ENCODE peak calls at places on chromosomes 6 and 20, in seven cellular contexts. A, D, Y, Q, L, C and U are unnamed samples.

GRCh38 chr6:71619836-71620235 is 266.5 kb upstream of the RIMS1 start:
- DNase-seq in D (no peak), L (no peak), C (no peak), Q (no peak), Y (no peak), A (no peak), U (no peak)

GRCh38 chr6:42292002-42292735 is 74.5 kb upstream of the MRPS10 start:
- DNase-seq in A (no peak), C (no peak), Q (no peak), Y (peak), L (no peak), D (peak), U (no peak)

GRCh38 chr6:153485072-153485471 is 354.0 kb upstream of the RGS17 start:
- DNase-seq in Q (no peak), D (no peak), L (no peak), A (no peak), C (no peak), Y (no peak), U (no peak)

GRCh38 chr6:170087946-170088348 is 202.9 kb downstream of the DLL1 start:
- DNase-seq in Y (no peak), Q (peak), C (no peak), A (peak), L (no peak), D (no peak), U (no peak)

GRCh38 chr6:139926711-139927110 is 552.3 kb upstream of the CITED2 start:
- DNase-seq in D (no peak), L (no peak), Y (no peak), A (no peak), C (no peak), Q (no peak), U (no peak)

GRCh38 chr20:46648903-46649649 is 2.2 kb downstream of the SLC13A3 start:
- DNase-seq in C (no peak), A (no peak), L (no peak), Q (no peak), D (no peak), Y (no peak), U (no peak)

GRCh38 chr20:25252686-25253421 is 5.0 kb downstream of the PYGB start:
- DNase-seq in Q (no peak), D (no peak), C (no peak), L (peak), Y (no peak), A (no peak), U (no peak)

GRCh38 chr20:6920991-6921613 is 153.6 kb downstream of the BMP2 start:
- DNase-seq in A (no peak), Y (no peak), Q (no peak), D (no peak), L (no peak), C (no peak), U (no peak)

GRCh38 chr20:8661229-8662023 is 407.5 kb upstream of the PLCB4 start:
- DNase-seq in D (no peak), L (no peak), C (no peak), A (no peak), Y (no peak), Q (no peak), U (no peak)

GRCh38 chr6:48826318-48826595 is 636.8 kb downstream of the MMUT start:
- DNase-seq in Y (peak), L (no peak), C (no peak), A (no peak), D (no peak), Q (no peak), U (no peak)

GRCh38 chr6:129604321-129604720 is 105.7 kb downstream of the ARHGAP18 start:
- DNase-seq in L (no peak), D (no peak), Y (no peak), Q (no peak), A (no peak), C (no peak), U (no peak)

GRCh38 chr6:38508894-38509293 is 130.8 kb downstream of the BTBD9 start:
- DNase-seq in Q (no peak), C (no peak), L (no peak), A (no peak), Y (peak), D (no peak), U (no peak)

GRCh38 chr6:24931752-24932691 is 3.7 kb downstream of the RIPOR2 start:
- DNase-seq in A (no peak), Y (peak), D (no peak), Q (peak), L (no peak), C (no peak), U (no peak)

GRCh38 chr20:64062276-64062595 is 762 bp upstream of the TCEA2 start:
- DNase-seq in D (no peak), A (no peak), L (no peak), Q (no peak), C (no peak), Y (no peak), U (no peak)

GRCh38 chr6:6057442-6058053 is 50.8 kb upstream of the NRN1 start:
- DNase-seq in A (no peak), C (no peak), L (no peak), Q (peak), Y (peak), D (no peak), U (no peak)

GRCh38 chr6:3194535-3195376 is 32.7 kb downstream of the TUBB2B start:
- DNase-seq in Q (no peak), C (no peak), Y (no peak), D (no peak), L (no peak), A (no peak), U (no peak)

GRCh38 chr20:25286917-25287316 is 39.0 kb downstream of the PYGB start:
- DNase-seq in Y (no peak), C (no peak), Q (no peak), D (no peak), A (no peak), L (no peak), U (no peak)

GRCh38 chr6:73585566-73586415 is 65.0 kb upstream of the EEF1A1 start:
- DNase-seq in L (peak), Y (peak), Q (peak), D (peak), A (no peak), C (no peak), U (peak)

GRCh38 chr6:133532908-133533307 is 291.8 kb downstream of the EYA4 start:
- DNase-seq in C (no peak), A (no peak), D (no peak), Q (no peak), L (no peak), Y (no peak), U (no peak)

GRCh38 chr6:71224011-71224410 is 64.6 kb upstream of the OGFRL1 start:
- DNase-seq in A (no peak), C (no peak), Y (peak), Q (no peak), D (no peak), L (no peak), U (no peak)

GRCh38 chr6:131084982-131085381 is 21.9 kb upstream of the EPB41L2 start:
- DNase-seq in Y (no peak), A (no peak), L (no peak), D (no peak), Q (no peak), C (no peak), U (no peak)

GRCh38 chr6:156839591-156840001 is 62.4 kb downstream of the ARID1B start:
- DNase-seq in A (no peak), Q (no peak), D (peak), L (no peak), Y (no peak), C (no peak), U (no peak)

GRCh38 chr20:37714973-37715657 is 21.3 kb downstream of the CTNNBL1 start:
- DNase-seq in D (no peak), L (no peak), A (no peak), Y (no peak), C (no peak), Q (no peak), U (no peak)

GRCh38 chr6:170450946-170451761 is 102.0 kb downstream of the PSMB1 start:
- DNase-seq in D (no peak), A (no peak), Q (no peak), C (no peak), Y (no peak), L (no peak), U (no peak)

GRCh38 chr6:162526960-162527359 is 200.6 kb downstream of the PRKN start:
- DNase-seq in A (no peak), L (no peak), C (no peak), Q (no peak), Y (no peak), D (no peak), U (no peak)

GRCh38 chr20:830011-830521 is 3.4 kb upstream of the FAM110A start:
- DNase-seq in A (no peak), Q (no peak), D (no peak), Y (no peak), L (no peak), C (no peak), U (no peak)

GRCh38 chr6:35083507-35083906 is 57.6 kb downstream of the TCP11 start:
- DNase-seq in C (no peak), Y (no peak), Q (no peak), D (no peak), L (no peak), A (no peak), U (no peak)

GRCh38 chr6:4128072-4128471 is 7.3 kb downstream of the ECI2 start:
- DNase-seq in D (no peak), Q (no peak), L (no peak), A (no peak), C (no peak), Y (no peak), U (no peak)

GRCh38 chr20:1893721-1894470 is 1.3 kb upstream of the SIRPA start:
- DNase-seq in Q (no peak), Y (peak), D (no peak), C (peak), L (peak), A (no peak), U (no peak)

GRCh38 chr6:148422085-148422484 is 79.4 kb downstream of the SASH1 start:
- DNase-seq in L (no peak), C (no peak), Y (no peak), D (no peak), Q (no peak), A (no peak), U (no peak)